ENCODE peak calls at places on chromosomes 7 and 10, in five cellular contexts. F is psoas muscle, B is astrocyte of the spinal cord, P is type B pancreatic cell, K is lung. O is an unnamed sample.

GRCh38 chr10:111996103-111996502 is 187.5 kb downstream of the GPAM start:
- DNase-seq in P (no peak), K (no peak), B (no peak), F (no peak), O (no peak)

GRCh38 chr7:72334066-72334465 is 78.1 kb downstream of the CALN1 start:
- DNase-seq in B (no peak), P (peak; percentile 15), K (no peak), F (no peak), O (no peak)

GRCh38 chr7:47300472-47301021 is 281.4 kb downstream of the TNS3 start:
- DNase-seq in F (no peak), K (no peak), P (no peak), B (no peak), O (no peak)

GRCh38 chr7:2201686-2202360 is 30.9 kb downstream of the MAD1L1 start:
- DNase-seq in K (no peak), B (no peak), F (no peak), P (no peak), O (no peak)

GRCh38 chr10:21975378-21975990 is 28.0 kb downstream of the DNAJC1 start:
- DNase-seq in P (no peak), F (no peak), K (no peak), B (no peak), O (no peak)

GRCh38 chr7:18495412-18496335 is at the start of gene HDAC9:
- DNase-seq in F (peak; percentile 56), P (no peak), K (no peak), B (peak; percentile 68), O (peak; percentile 9)

GRCh38 chr7:151812967-151813366 is 63.9 kb downstream of the PRKAG2 start:
- DNase-seq in F (no peak), P (no peak), K (no peak), B (no peak), O (no peak)

GRCh38 chr7:128729489-128729888 is 9.7 kb upstream of the CALU start:
- DNase-seq in F (no peak), B (no peak), K (no peak), P (no peak), O (no peak)

GRCh38 chr7:2950578-2950977 is 93.1 kb downstream of the CARD11 start:
- DNase-seq in F (no peak), B (no peak), K (no peak), P (no peak), O (no peak)

GRCh38 chr7:99325597-99326407 is at the start of gene ARPC1A:
- DNase-seq in B (peak; percentile 93), K (peak; percentile 89), P (peak; percentile 95), F (peak; percentile 96), O (peak; percentile 91)

GRCh38 chr10:61215276-61215675 is 237.9 kb downstream of the TMEM26 start:
- DNase-seq in K (no peak), P (no peak), F (no peak), B (peak; percentile 1), O (no peak)

GRCh38 chr7:1981201-1981877 is 251.4 kb downstream of the MAD1L1 start:
- DNase-seq in B (no peak), F (peak; percentile 44), P (no peak), K (no peak), O (no peak)

GRCh38 chr10:126508535-126509040 is 120.3 kb upstream of the ADAM12 start:
- DNase-seq in P (no peak), B (no peak), K (peak; percentile 18), F (no peak), O (no peak)

GRCh38 chr10:77636286-77636966 is 1.2 kb downstream of the KCNMA1 start:
- DNase-seq in B (no peak), K (no peak), F (no peak), P (no peak), O (no peak)

GRCh38 chr10:49651039-49651835 is 28.2 kb upstream of the C10orf53 start:
- DNase-seq in K (no peak), P (peak; percentile 34), B (no peak), F (no peak), O (no peak)

GRCh38 chr10:118785566-118785965 is 30.8 kb upstream of the CACUL1 start:
- DNase-seq in F (no peak), B (no peak), P (no peak), K (no peak), O (no peak)

GRCh38 chr7:1122832-1123501 is 35.1 kb downstream of the GPER1 start:
- DNase-seq in F (peak; percentile 68), P (no peak), K (no peak), B (no peak), O (no peak)

GRCh38 chr7:8327199-8327598 is 65.2 kb upstream of the ICA1 start:
- DNase-seq in P (no peak), F (no peak), K (no peak), B (no peak), O (no peak)

GRCh38 chr10:16436367-16436757 is 448 bp upstream of the PTER start:
- DNase-seq in K (peak; percentile 32), F (no peak), B (no peak), P (no peak), O (peak; percentile 45)

GRCh38 chr10:97522071-97522470 is 23.3 kb downstream of the UBTD1 start:
- DNase-seq in K (no peak), P (no peak), F (no peak), B (no peak), O (no peak)

GRCh38 chr7:159012353-159013069 is 132.2 kb downstream of the VIPR2 start:
- DNase-seq in K (peak; percentile 61), B (no peak), P (no peak), F (peak; percentile 78), O (no peak)

GRCh38 chr7:41574377-41574776 is 128.5 kb downstream of the INHBA start:
- DNase-seq in B (peak; percentile 15), K (no peak), F (no peak), P (no peak), O (no peak)

GRCh38 chr7:155363852-155364600 is 66.3 kb downstream of the INSIG1 start:
- DNase-seq in K (no peak), F (peak; percentile 14), B (no peak), P (no peak), O (peak; percentile 26)

GRCh38 chr10:119259345-119259744 is 52.0 kb downstream of the GRK5 start:
- DNase-seq in F (no peak), K (no peak), B (no peak), P (no peak), O (no peak)

GRCh38 chr10:71396084-71396713 is 521 bp upstream of the CDH23 start:
- DNase-seq in B (peak; percentile 11), P (peak; percentile 73), F (peak; percentile 72), K (no peak), O (peak; percentile 59)

DNA sequence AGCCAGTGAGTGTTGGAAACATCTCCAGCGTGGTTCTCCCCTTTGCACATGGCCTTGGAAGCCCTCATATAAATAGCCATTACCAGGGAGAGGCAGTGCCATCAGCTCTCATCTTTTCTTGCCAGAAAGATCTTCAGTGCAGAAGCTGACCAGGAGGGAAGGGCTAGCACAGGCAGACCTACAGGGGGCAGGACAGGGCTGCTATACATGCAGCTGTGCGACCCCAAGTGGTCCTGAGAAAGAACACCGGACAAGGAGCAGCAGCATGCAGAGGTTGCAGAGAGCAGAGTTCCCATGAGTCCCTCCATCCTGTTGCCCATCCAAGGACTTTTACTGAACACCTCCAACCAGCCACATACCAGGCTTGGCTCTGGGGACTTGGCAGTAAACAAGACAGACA is 17.1 kb downstream of the GRID1 start:
- DNase-seq in P (no peak), K (no peak), B (no peak), F (peak; percentile 4), O (peak; percentile 16)
- TF ChIP-seq CTCF in P (peak; percentile 76), K (no peak), B (peak; percentile 46), F (no peak), O (no peak)

DNA sequence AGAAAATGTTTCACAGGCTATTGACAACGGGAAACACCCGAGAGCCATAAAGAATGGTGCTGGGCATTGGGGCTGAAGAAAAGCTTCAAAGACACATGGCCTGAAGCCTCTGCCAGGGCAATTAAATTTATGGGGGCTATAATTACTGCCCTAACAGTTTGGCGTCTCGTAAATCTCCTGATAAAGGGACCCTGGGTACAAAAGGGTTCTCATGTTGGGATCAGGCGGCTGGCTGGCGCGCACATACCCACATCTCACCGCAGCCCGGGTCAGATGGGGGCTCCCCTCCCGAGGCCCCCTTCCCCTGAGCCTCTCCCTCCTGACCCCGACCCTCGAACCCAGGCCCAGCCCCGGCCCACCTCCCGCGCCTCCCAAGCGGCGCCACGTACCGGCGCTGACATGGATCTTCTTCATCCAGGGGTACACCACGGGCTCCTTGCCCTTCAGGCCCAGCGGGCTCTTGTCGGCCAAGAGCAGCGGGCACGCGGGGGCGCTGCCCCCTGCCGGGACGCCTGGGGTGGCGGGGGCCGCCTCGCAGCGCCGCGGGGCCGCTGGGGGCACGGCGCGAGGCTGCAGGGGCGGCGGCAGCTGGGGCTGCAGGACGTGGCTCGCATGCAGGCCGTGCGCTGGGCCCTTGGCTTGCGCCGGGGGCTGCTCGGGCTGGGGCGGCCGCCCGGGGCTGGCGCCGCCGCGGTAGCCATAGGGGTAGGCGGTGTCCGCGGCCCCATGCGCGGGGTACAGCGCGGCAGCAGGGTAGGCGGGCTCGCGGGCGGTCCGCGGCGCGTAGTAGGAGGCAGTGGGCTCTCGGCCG is 623 bp downstream of the HOXA4 start:
- DNase-seq in P (peak; percentile 76), F (peak; percentile 82), B (no peak), K (no peak), O (no peak)
- TF ChIP-seq CTCF in P (no peak), F (peak; percentile 42), B (no peak), K (no peak), O (no peak)

DNA sequence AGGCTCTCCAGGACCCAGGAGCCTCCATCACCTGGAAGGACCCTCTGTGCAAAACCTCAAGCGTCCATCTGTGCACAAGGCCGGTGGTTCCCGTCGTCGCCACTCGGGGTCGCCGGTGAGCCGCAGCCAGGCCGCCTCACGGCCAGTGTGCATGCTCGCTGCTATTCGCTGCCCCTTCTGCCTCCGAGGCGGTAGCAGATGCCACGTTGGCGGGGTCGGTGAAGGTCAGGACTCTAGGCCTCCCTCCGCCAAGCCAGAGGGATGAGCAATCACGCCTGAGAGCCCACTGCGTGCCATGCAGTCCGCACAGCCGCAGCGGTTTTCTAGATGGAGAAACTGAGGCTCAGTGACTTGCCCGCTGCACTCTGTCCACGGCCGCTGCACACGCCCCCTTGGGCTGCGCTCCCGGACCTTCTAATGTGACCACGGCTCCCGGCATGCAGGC is 5.7 kb downstream of the UPK3B start:
- DNase-seq in P (no peak), F (no peak), B (no peak), K (no peak), O (peak; percentile 62)
- TF ChIP-seq CTCF in P (no peak), F (peak; percentile 67), B (no peak), K (peak; percentile 33), O (peak; percentile 60)

GRCh38 chr10:96493254-96493653 is 20.5 kb downstream of the TLL2 start:
- DNase-seq in B (no peak), K (no peak), P (no peak), F (no peak), O (no peak)

GRCh38 chr10:96493871-96494525 is 19.7 kb downstream of the TLL2 start:
- DNase-seq in P (no peak), F (no peak), K (no peak), B (no peak), O (no peak)

GRCh38 chr10:96495544-96495943 is 18.2 kb downstream of the TLL2 start:
- DNase-seq in K (no peak), P (peak; percentile 20), B (no peak), F (no peak), O (no peak)

GRCh38 chr10:96488161-96488935 is 25.4 kb downstream of the TLL2 start:
- DNase-seq in B (peak; percentile 78), F (no peak), P (no peak), K (no peak), O (no peak)

DNA sequence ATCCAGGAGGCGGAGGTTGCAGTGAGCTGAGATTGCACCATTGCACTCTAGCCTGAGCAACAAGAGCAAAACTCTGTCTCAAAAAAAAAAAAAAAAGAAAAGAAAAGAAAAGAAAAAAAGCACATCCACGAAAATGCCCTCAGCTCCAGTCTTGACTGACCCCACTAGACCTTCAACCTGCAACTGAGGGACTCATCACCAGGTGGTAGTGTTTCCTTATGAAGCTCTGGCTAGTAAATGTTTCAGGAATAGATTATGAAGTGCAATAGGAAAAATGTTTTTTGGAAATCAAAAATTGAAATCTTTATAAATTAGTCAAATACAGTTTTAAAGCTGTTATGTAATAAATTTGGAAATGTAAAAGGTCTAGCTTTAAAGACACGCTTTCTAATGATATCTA is 22.4 kb downstream of the TLL2 start:
- DNase-seq in P (no peak), B (no peak), F (no peak), K (no peak), O (no peak)
- TF ChIP-seq CTCF in P (peak; percentile 47), B (peak; percentile 14), F (peak; percentile 39), K (no peak), O (no peak)